ENCODE peak calls at places on chromosomes 11 and 22, in six cellular contexts. H is H9, D is IMR-90, X is neuronal stem cell, Z is trophoblast cell, L is H1. W is an unnamed sample.

GRCh38 chr22:47071812-47072641 is 309.6 kb downstream of the TBC1D22A start:
- DNase-seq in H (peak; percentile 16), D (no peak), X (no peak), Z (no peak), L (no peak), W (no peak)

GRCh38 chr11:61897387-61898246 is 6.3 kb upstream of the FADS3 start:
- DNase-seq in H (peak; percentile 89), D (peak; percentile 53), X (peak; percentile 74), Z (no peak), L (peak; percentile 98), W (peak; percentile 68)

GRCh38 chr22:44537016-44537936 is 39.2 kb upstream of the RTL6 start:
- DNase-seq in H (no peak), D (no peak), X (no peak), Z (no peak), L (no peak), W (no peak)

GRCh38 chr11:34356918-34357645 is 728 bp downstream of the ABTB2 start:
- DNase-seq in H (peak; percentile 61), D (peak; percentile 51), X (peak; percentile 54), Z (peak; percentile 22), L (peak; percentile 81), W (peak; percentile 78)

GRCh38 chr11:73270855-73271477 is 1.2 kb upstream of the P2RY6 start:
- DNase-seq in H (peak; percentile 23), D (no peak), X (no peak), Z (no peak), L (no peak), W (no peak)

GRCh38 chr11:129386795-129387390 is 11.2 kb downstream of the BARX2 start:
- DNase-seq in H (no peak), D (no peak), X (no peak), Z (no peak), L (no peak), W (no peak)

GRCh38 chr11:64089493-64089892 is 53.8 kb downstream of the FLRT1 start:
- DNase-seq in H (no peak), D (no peak), X (no peak), Z (no peak), L (no peak), W (no peak)

GRCh38 chr11:33658195-33658900 is 42.3 kb downstream of the C11orf91 start:
- DNase-seq in H (peak; percentile 63), D (no peak), X (no peak), Z (no peak), L (no peak), W (no peak)

GRCh38 chr11:18071098-18071705 is 25.1 kb upstream of the TPH1 start:
- DNase-seq in H (no peak), D (peak; percentile 81), X (no peak), Z (no peak), L (no peak), W (no peak)

GRCh38 chr11:114213622-114214021 is 82.6 kb upstream of the NNMT start:
- DNase-seq in H (no peak), D (no peak), X (no peak), Z (no peak), L (no peak), W (no peak)

GRCh38 chr11:114218508-114218907 is 77.7 kb upstream of the NNMT start:
- DNase-seq in H (no peak), D (no peak), X (no peak), Z (no peak), L (no peak), W (no peak)

GRCh38 chr11:114215871-114216803 is 80.1 kb upstream of the NNMT start:
- DNase-seq in H (no peak), D (no peak), X (no peak), Z (no peak), L (no peak), W (no peak)

GRCh38 chr11:114216804-114217195 is 79.4 kb upstream of the NNMT start:
- DNase-seq in H (no peak), D (no peak), X (no peak), Z (no peak), L (no peak), W (no peak)

DNA sequence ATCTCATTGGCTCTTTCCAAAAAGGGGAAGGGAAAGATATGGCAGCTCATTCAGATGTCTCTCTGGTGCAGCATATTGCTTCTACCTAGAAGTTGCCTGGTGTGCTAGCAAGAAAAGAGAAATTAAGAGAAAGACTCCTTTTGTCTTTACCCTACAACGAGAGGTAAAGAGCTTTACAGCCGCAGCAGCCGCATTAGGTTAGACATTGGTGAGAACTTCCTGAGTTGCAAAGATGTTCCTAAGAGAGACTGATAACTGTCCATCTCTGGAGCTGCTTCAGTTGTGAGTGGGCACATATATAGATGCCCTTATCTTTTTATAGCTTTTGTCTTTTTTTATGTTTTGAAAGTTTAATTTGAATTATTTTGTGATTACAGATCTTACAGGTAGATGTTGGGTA is 80.8 kb upstream of the NNMT start:
- DNase-seq in H (no peak), D (no peak), X (no peak), Z (no peak), L (no peak), W (no peak)
- H3K14ac ChIP-seq in H (no peak overlapping the region), D (no peak overlapping the region), X (no peak overlapping the region), Z (no peak overlapping the region), L (no peak overlapping the region), W (no peak overlapping the region)

GRCh38 chr11:47944555-47945128 is 35.7 kb upstream of the PTPRJ start:
- DNase-seq in H (no peak), D (no peak), X (no peak), Z (no peak), L (no peak), W (no peak)
- H2BK120ac ChIP-seq in H (no peak overlapping the region), D (peak overlapping the region; percentile 62), X (no peak overlapping the region), Z (no peak overlapping the region), L (peak overlapping the region; percentile 25), W (no peak overlapping the region)

GRCh38 chr11:57152134-57152533 is 29.6 kb upstream of the LRRC55 start:
- DNase-seq in H (no peak), D (no peak), X (no peak), Z (no peak), L (no peak), W (no peak)
- H3K14ac ChIP-seq in H (no peak overlapping the region), D (no peak overlapping the region), X (no peak overlapping the region), Z (no peak overlapping the region), L (no peak overlapping the region), W (no peak overlapping the region)

GRCh38 chr11:94769897-94770296 is 1.7 kb downstream of the AMOTL1 start:
- DNase-seq in H (no peak), D (no peak), X (no peak), Z (no peak), L (no peak), W (no peak)

GRCh38 chr11:94766656-94767291 is 1.4 kb upstream of the AMOTL1 start:
- DNase-seq in H (no peak), D (no peak), X (no peak), Z (peak; percentile 61), L (no peak), W (peak; percentile 82)

GRCh38 chr11:94768602-94769511 is 701 bp downstream of the AMOTL1 start:
- DNase-seq in H (peak; percentile 39), D (peak; percentile 49), X (peak; percentile 46), Z (no peak), L (peak; percentile 63), W (peak; percentile 63)

GRCh38 chr11:94767292-94767690 is 865 bp upstream of the AMOTL1 start:
- DNase-seq in H (no peak), D (no peak), X (no peak), Z (no peak), L (no peak), W (no peak)

DNA sequence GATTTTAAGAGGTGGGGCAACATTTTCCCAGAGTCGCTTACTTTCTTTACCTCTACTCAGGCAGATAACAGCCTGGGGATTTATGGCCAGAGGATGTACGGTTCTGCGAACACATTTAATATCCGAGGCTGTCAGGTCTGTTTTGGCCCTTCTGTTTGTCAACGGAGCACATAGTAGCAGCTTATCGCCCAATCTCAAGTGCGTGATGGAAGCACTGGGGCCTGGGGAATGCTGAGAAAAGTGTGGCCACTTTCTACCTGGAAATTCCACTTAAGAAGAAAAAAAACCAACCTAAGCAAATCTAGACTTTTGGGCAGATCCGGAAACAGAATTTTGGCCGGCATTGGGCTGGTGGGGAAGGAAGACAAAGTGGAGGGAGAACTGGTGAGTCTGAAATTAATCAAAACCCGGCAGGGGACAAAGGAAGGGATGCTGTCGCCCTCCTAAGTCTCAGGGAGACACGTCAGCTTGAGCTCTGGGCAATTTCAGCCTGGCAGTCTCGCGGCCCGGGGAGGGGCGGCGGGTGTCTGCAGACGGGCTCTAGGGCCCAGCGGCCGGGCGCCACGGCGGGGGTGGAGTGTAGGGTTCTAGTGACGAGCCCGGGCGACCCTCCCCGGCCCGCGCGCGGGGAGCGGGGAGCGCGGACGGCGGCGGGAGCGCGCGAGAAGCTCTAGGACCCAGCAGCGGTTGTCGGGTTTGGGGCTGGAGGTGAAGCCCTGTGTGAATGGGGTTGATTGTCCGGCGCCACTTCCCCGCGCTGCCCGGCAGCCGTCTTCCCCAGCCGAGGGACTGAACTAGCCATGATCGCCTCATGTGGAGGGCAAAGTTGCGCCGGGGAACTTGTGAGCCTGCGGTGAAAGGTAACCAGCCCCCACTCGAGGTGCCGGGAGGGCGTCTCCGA is at the start of gene AMOTL1:
- DNase-seq in H (peak; percentile 92), D (peak; percentile 76), X (peak; percentile 87), Z (peak; percentile 93), L (peak; percentile 90), W (peak; percentile 93)
- H2BK120ac ChIP-seq in H (no peak within 1 kb of the TSS), D (peak within 1 kb of the TSS; percentile 84), X (peak within 1 kb of the TSS; percentile 36), Z (peak within 1 kb of the TSS; percentile 100), L (no peak within 1 kb of the TSS), W (peak within 1 kb of the TSS; percentile 91)

DNA sequence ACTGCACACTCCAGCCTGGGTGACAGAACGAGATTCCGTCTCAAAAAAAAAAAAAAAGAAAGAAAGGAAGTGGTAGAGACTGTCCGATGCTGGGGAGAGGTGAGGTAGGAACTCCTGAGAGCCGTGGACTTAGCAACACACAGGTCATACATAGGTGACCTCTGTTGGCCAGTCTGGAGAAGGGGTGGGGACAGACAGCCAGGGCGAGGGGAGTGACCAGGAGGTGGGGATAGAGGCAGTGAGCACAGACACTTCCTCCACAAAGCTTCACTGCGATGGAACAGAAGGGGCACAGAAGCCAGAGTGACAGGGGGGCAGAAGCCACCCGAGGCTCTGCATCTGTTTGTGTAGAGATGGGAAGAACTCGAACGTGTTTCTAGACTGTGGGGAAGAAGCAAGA is 47.1 kb downstream of the MYH9 start:
- DNase-seq in H (no peak), D (no peak), X (no peak), Z (no peak), L (no peak), W (no peak)
- H3K14ac ChIP-seq in H (no peak overlapping the region), D (peak overlapping the region; percentile 23), X (no peak overlapping the region), Z (no peak overlapping the region), L (no peak overlapping the region), W (peak overlapping the region; percentile 88)